ENCODE peak calls at places on chromosomes 13 and 19, in five cellular contexts. O is endodermal cell; U is CD4-positive, CD25-positive, alpha-beta regulatory T cell; N is cardiac muscle cell; L is CD8-positive, alpha-beta T cell. E is an unnamed sample.
A peak's percentile ranks its signal among the peaks of the same experiment; 100 is the strongest.

GRCh38 chr13:48873598-48873997 is 102.1 kb upstream of the FNDC3A start:
- DNase-seq in N (peak; percentile 18), U (no peak), L (no peak), O (peak; percentile 77), E (no peak)

GRCh38 chr13:100588350-100589177 is at the start of gene GGACT:
- DNase-seq in N (peak; percentile 79), U (peak; percentile 93), O (peak; percentile 92), L (peak; percentile 93), E (peak; percentile 86)

GRCh38 chr19:33302175-33302973 is at the start of gene CEBPA:
- DNase-seq in L (peak; percentile 71), N (peak; percentile 85), U (peak; percentile 54), O (peak; percentile 93), E (no peak)

GRCh38 chr19:15280048-15280725 is 47.9 kb upstream of the EPHX3 start:
- DNase-seq in U (no peak), L (no peak), N (no peak), O (no peak), E (no peak)

GRCh38 chr19:41344162-41344561 is 9.6 kb downstream of the TGFB1 start:
- DNase-seq in L (no peak), N (no peak), U (no peak), O (no peak), E (no peak)

GRCh38 chr19:12163841-12164240 is 945 bp downstream of the ZNF136 start:
- DNase-seq in U (no peak), O (no peak), N (no peak), L (no peak), E (no peak)

GRCh38 chr19:50427997-50428425 is 4.7 kb upstream of the MYBPC2 start:
- DNase-seq in U (peak; percentile 44), L (no peak), N (peak; percentile 93), O (peak; percentile 91), E (peak; percentile 49)

GRCh38 chr13:106105153-106105552 is 430.3 kb downstream of the EFNB2 start:
- DNase-seq in L (no peak), N (no peak), O (no peak), U (no peak), E (no peak)

GRCh38 chr13:77696863-77697207 is 652 bp upstream of the SLAIN1 start:
- DNase-seq in L (no peak), U (no peak), O (no peak), N (no peak), E (no peak)

GRCh38 chr13:79837741-79838450 is 356.9 kb downstream of the NDFIP2 start:
- DNase-seq in O (no peak), L (no peak), N (peak; percentile 20), U (no peak), E (no peak)

GRCh38 chr19:55069137-55069858 is 6.3 kb upstream of the RDH13 start:
- DNase-seq in O (peak; percentile 94), U (peak; percentile 56), L (no peak), N (peak; percentile 28), E (no peak)
- H3K4me3 ChIP-seq in O (peak overlapping the region; percentile 81), U (no peak overlapping the region), L (no peak overlapping the region), N (peak overlapping the region; percentile 15), E (no peak overlapping the region)

GRCh38 chr19:42528354-42529247 is at the start of gene CEACAM1:
- DNase-seq in U (peak; percentile 79), L (peak; percentile 68), O (no peak), N (peak; percentile 53), E (peak; percentile 53)
- H3K4me1 ChIP-seq in U (peaks cover 41% of the 10 kb centered on the region), L (peaks cover 17% of the 10 kb centered on the region), O (peaks cover 2% of the 10 kb centered on the region), N (no peaks in the 10 kb centered on the region), E (peaks cover 21% of the 10 kb centered on the region)

DNA sequence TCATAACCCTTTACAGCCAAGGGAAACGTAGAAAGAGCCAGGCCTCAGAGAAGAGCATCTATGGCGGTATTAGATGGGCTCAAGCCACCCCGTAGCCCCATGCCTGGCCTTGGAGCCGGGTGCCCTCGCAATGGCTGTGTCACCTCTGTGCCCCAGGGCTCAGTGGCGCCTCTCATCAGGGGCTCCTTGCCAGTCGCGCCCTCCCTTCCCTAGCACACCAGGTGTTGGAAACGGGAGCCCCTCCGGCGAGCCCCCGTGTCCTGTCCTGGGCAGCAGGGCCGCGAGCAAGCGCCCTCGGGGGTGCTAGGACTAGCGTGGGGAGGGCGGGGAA is 453 bp downstream of the ZNF256 start:
- DNase-seq in O (no peak), L (no peak), N (no peak), U (no peak), E (no peak)
- H3K9me3 ChIP-seq in O (peaks cover 46% of the 10 kb centered on the region), L (peaks cover 23% of the 10 kb centered on the region), N (no peaks in the 10 kb centered on the region), U (peaks cover 57% of the 10 kb centered on the region), E (peaks cover 9% of the 10 kb centered on the region)

GRCh38 chr19:42403586-42403985 is 13.5 kb upstream of the CNFN start:
- DNase-seq in N (no peak), U (no peak), O (peak; percentile 84), L (no peak), E (no peak)

GRCh38 chr19:42400404-42400803 is 10.3 kb upstream of the CNFN start:
- DNase-seq in U (no peak), O (no peak), N (no peak), L (no peak), E (no peak)

GRCh38 chr19:42402376-42403116 is 12.4 kb upstream of the CNFN start:
- DNase-seq in O (peak; percentile 73), U (no peak), N (no peak), L (no peak), E (no peak)

GRCh38 chr19:42397315-42398166 is 7.4 kb upstream of the CNFN start:
- DNase-seq in U (no peak), L (no peak), O (no peak), N (no peak), E (no peak)

DNA sequence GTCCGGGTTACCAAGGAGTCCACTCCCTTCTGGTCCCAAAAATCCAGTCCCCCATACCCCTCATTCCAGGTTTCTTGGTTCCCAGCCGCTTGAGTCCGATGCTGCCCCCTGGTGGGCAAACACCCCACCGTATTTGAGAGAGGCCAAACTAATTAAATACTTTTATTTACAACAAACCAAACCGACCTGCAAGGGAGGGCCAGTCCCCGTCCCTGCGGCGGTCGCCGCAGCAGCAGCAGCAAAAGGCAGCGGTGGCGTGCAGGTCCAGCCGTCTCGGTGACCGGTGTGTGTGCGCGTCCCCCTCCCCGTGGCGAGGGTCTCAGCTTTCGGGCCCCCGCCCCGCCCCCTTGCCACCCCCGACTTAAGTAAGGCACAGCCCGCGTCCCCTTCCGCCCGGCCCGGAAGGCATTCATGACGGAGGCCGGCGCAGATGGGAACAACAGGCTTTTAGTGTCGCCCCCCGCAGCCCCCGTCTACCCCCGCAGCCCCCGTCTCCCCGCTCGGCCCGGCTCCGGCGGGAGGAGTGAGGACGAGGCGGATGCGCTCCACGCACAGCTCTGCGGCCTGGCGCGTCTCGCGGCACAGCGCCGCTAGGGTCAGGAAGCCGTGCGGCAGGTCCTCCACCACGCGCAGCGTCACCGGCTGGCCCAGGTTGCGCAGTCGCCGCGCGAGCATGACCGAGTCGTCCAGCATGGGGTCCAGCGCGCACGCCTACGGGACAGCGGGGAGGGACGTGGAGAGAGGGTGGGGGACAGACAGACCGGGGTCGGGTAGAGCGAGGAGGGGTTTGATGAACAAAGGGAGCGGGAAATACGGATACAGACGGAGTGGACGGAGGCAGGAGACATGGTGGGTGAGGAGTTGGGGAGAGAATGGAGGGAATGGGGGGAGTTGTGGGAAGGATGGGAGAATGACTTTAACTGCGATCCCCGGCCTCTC is 11.5 kb upstream of the CNFN start:
- DNase-seq in L (peak; percentile 86), O (peak; percentile 97), U (peak; percentile 78), N (peak; percentile 83), E (peak; percentile 72)
- H3K4me3 ChIP-seq in L (peak overlapping the region; percentile 61), O (peak overlapping the region; percentile 85), U (peak overlapping the region; percentile 53), N (peak overlapping the region; percentile 48), E (peak overlapping the region; percentile 62)

GRCh38 chr19:1243768-1244692 is 2.5 kb downstream of the ATP5F1D start:
- DNase-seq in N (peak; percentile 90), L (peak; percentile 94), O (peak; percentile 95), U (peak; percentile 87), E (peak; percentile 88)
- H3K4me1 ChIP-seq in N (peaks cover 15% of the 10 kb centered on the region), L (peaks cover 54% of the 10 kb centered on the region), O (peaks cover 5% of the 10 kb centered on the region), U (peaks cover 54% of the 10 kb centered on the region), E (peaks cover 33% of the 10 kb centered on the region)

GRCh38 chr13:43203781-43204180 is 180.4 kb downstream of the DNAJC15 start:
- DNase-seq in U (no peak), O (no peak), N (no peak), L (no peak), E (no peak)

GRCh38 chr13:43206858-43207257 is 183.5 kb downstream of the DNAJC15 start:
- DNase-seq in O (no peak), N (no peak), U (no peak), L (no peak), E (no peak)

GRCh38 chr13:43205421-43205820 is 182.0 kb downstream of the DNAJC15 start:
- DNase-seq in O (no peak), U (no peak), L (no peak), N (no peak), E (no peak)

GRCh38 chr13:43200736-43201135 is 177.3 kb downstream of the DNAJC15 start:
- DNase-seq in O (no peak), N (no peak), L (no peak), U (no peak), E (no peak)

GRCh38 chr13:43204591-43204990 is 181.2 kb downstream of the DNAJC15 start:
- DNase-seq in U (no peak), O (no peak), N (no peak), L (no peak), E (no peak)
- H3K9me3 ChIP-seq in U (no peaks in the 10 kb centered on the region), O (peaks cover 5% of the 10 kb centered on the region), N (no peaks in the 10 kb centered on the region), L (no peaks in the 10 kb centered on the region), E (no peaks in the 10 kb centered on the region)

DNA sequence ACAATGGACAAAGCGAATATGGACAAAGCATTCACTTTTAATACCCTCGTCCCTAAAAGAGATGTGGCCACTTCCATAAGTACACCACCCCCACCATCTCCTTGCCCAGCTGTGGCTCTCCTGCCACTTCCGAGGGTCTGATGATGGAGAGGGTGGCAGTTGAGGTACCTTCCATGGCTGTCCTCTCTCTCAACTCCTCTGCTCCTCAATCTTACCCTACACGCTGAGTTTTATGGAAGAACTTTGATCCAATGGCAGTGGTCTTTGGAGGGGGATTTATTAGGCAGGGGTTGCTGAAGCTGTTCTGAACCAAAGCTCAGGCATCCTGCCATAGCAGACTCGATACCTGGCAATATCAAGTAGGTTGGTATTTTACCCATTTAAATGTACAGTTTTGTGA is 413.0 kb downstream of the TSHZ3 start:
- DNase-seq in N (no peak), L (no peak), O (no peak), U (no peak), E (no peak)
- H3K4me3 ChIP-seq in N (no peak overlapping the region), L (no peak overlapping the region), O (no peak overlapping the region), U (no peak overlapping the region), E (no peak overlapping the region)

DNA sequence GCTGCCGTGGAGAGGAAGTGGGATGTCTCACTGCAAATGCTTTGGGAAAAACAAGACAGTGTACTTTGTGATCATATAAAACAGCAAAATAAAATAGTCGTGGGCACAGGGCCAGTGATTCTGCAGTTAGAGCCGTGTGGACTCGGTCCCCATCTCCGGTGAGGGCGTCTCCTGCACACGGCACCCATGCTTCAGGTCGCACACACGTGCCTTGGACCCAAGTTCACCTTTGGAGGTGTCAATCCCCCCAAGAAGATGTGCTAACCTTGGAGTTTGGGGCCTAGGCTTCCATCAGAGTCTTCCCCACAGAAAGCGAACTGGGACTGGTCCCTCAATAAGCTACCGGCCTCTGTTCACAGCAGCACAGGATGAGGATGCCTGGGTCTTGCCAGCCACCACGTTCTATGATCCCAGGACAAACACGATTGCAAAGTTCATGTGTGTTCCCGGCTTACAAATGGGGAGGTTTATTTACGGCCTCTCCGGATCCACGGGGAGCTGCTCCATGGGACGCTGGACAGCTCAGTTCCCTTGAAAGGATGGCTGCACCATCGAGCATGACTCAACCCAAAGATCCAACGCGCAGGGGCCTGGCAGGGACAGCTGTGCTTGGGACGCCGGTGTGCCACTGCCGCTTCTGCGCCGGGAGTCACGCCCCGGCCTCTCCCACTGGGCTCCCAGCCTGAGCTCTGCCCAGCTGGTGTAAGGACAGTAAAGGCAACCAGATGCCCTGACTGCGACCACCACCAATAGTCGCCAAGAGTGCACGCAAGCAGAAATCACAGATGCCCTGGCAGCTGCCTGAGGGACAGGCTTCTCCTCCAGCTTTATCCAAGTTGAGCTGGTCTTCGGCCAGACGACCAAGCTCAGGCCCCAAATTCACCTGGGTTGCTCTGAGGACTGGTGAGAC is 8.6 kb downstream of the GAS6 start:
- DNase-seq in L (peak; percentile 40), U (no peak), N (no peak), O (peak; percentile 24), E (no peak)
- H3K4me1 ChIP-seq in L (peaks cover 22% of the 10 kb centered on the region), U (peaks cover 7% of the 10 kb centered on the region), N (peaks cover 8% of the 10 kb centered on the region), O (peaks cover 10% of the 10 kb centered on the region), E (peaks cover 13% of the 10 kb centered on the region)